ENCODE peak calls at places on chromosomes 16 and 17, in four cellular contexts. S is cardiac muscle cell, L is AG10803, G is BE2C. D is an unnamed sample.

GRCh38 chr16:13453938-13454553 is 465.9 kb upstream of the ERCC4 start:
- DNase-seq in S (peak), G (peak), L (peak), D (peak)

GRCh38 chr16:67847064-67847861 is at the start of gene CENPT:
- DNase-seq in S (peak), L (peak), G (peak), D (peak)

GRCh38 chr17:29742210-29742513 is 119.5 kb upstream of the CORO6 start:
- DNase-seq in G (no peak), L (no peak), S (no peak), D (no peak)

GRCh38 chr16:75908718-75909117 is 182.4 kb upstream of the CPHXL start:
- DNase-seq in L (no peak), S (no peak), G (no peak), D (no peak)

GRCh38 chr16:49776085-49776501 is 79.8 kb downstream of the ZNF423 start:
- DNase-seq in S (peak), L (no peak), G (peak), D (no peak)

GRCh38 chr17:14308965-14309879 is 8.3 kb downstream of the HS3ST3B1 start:
- DNase-seq in G (peak), S (peak), L (peak), D (peak)

GRCh38 chr16:383326-384020 is 1.7 kb upstream of the PGAP6 start:
- DNase-seq in G (peak), S (peak), L (no peak), D (no peak)

GRCh38 chr17:67619555-67619954 is 98.2 kb upstream of the NOL11 start:
- DNase-seq in S (no peak), L (no peak), G (no peak), D (no peak)

DNA sequence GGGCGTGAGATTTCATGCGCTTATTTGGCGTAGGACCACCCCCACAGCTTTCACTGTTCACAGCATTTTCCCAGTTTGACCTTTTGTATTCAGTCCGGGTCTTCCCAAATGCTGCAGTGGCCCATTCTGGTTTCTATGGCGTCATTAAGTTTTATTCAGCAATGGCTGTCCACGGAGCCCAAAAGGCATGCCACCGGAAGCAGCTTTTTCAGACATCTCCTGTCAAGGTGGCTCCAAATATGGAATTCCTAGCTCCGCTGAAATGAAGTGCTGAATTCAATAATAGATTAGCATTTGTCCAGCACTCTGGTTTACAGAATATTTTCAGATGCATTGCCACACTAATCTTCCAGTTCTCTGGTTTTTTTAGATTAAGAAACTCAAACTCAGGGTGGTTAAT is 90.6 kb upstream of the FBXO47 start:
- DNase-seq in L (no peak), G (no peak), S (no peak), D (no peak)
- H3K4me3 ChIP-seq in L (no peak), G (peak), S (peak), D (peak)

GRCh38 chr17:1180434-1180742 is 607 bp upstream of the ABR start:
- DNase-seq in S (no peak), G (no peak), L (no peak), D (no peak)
- H3K4me3 ChIP-seq in S (peak), G (no peak), L (no peak), D (peak)

GRCh38 chr17:7215652-7216139 is 3.9 kb downstream of the DLG4 start:
- DNase-seq in S (no peak), G (peak), L (no peak), D (peak)
- H3K4me3 ChIP-seq in S (peak), G (peak), L (peak), D (peak)

GRCh38 chr16:20803561-20804214 is 2.6 kb downstream of the ERI2 start:
- DNase-seq in L (peak), S (no peak), G (no peak), D (no peak)

GRCh38 chr16:20806168-20807050 is at the start of the genes ERI2 and REXO5:
- DNase-seq in G (peak), S (peak), L (peak), D (peak)

GRCh38 chr16:20803192-20803560 is 3.1 kb downstream of the ERI2 start:
- DNase-seq in L (peak), G (no peak), S (no peak), D (no peak)

GRCh38 chr16:20811889-20812439 is 5.6 kb downstream of the REXO5 start:
- DNase-seq in S (no peak), G (no peak), L (no peak), D (no peak)

DNA sequence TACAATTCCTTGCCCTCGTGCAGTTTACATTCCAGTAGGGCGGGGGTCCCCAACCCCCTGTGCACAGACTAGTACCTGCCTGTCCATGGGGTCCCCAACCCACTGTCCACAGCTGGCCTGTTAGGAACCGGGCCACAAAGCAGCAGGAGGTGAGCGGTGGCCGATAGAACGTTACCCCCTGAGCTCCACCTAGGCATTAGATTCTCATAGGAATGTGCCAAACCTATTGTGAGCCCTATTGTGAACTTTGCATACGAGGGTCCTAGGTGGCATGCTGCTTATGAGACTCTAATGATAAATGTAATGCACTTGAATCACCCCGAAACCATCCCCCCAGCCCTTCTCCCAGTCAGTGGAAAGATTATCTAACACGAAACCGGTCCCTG is 1.5 kb downstream of the REXO5 start:
- DNase-seq in L (no peak), S (no peak), G (no peak), D (no peak)
- H3K4me3 ChIP-seq in L (no peak), S (peak), G (peak), D (no peak)

D was measured in fibroblast of villous mesenchyme.